ENCODE peak calls at places on chromosomes 6 and 20, in six cellular contexts. O, F, J, G, W and M are unnamed samples.

GRCh38 chr6:39053854-39054576 is 5.4 kb downstream of the GLP1R start:
- DNase-seq in O (no peak), G (no peak), W (no peak), J (no peak), F (no peak), M (no peak)

GRCh38 chr6:117444600-117444999 is 18.9 kb upstream of the ROS1 start:
- DNase-seq in F (no peak), O (peak; percentile 71), G (no peak), W (no peak), J (no peak), M (peak; percentile 80)

GRCh38 chr6:127120109-127120786 is 1.8 kb downstream of the RSPO3 start:
- DNase-seq in O (no peak), G (no peak), F (peak; percentile 2), W (peak; percentile 27), J (no peak), M (no peak)

GRCh38 chr6:169971171-169971861 is 219.9 kb downstream of the ERMARD start:
- DNase-seq in G (no peak), W (no peak), O (no peak), J (no peak), F (no peak), M (no peak)

GRCh38 chr6:92159046-92159445 is 1260.3 kb downstream of the EPHA7 start:
- DNase-seq in G (no peak), O (no peak), W (no peak), J (no peak), F (no peak), M (no peak)

GRCh38 chr20:25462166-25462565 is 54.7 kb downstream of the GINS1 start:
- DNase-seq in O (no peak), W (no peak), F (no peak), G (no peak), J (no peak), M (no peak)

GRCh38 chr6:146819596-146820320 is 221.0 kb downstream of the ADGB start:
- DNase-seq in G (no peak), J (no peak), O (no peak), F (no peak), W (no peak), M (no peak)

GRCh38 chr6:16130932-16131387 is 2.1 kb downstream of the MYLIP start:
- DNase-seq in W (peak; percentile 67), F (no peak), J (no peak), G (peak; percentile 49), O (peak; percentile 34), M (peak; percentile 46)

GRCh38 chr6:150617062-150617461 is 17.4 kb downstream of the PLEKHG1 start:
- DNase-seq in G (no peak), J (no peak), F (no peak), O (no peak), W (no peak), M (no peak)

GRCh38 chr6:167409689-167410088 is 84.8 kb downstream of the TTLL2 start:
- DNase-seq in G (no peak), F (no peak), W (no peak), O (no peak), J (no peak), M (no peak)

GRCh38 chr6:44223471-44224153 is at the start of gene SLC29A1:
- DNase-seq in G (peak; percentile 87), W (peak; percentile 69), F (peak; percentile 88), O (no peak), J (peak; percentile 72), M (peak; percentile 28)

GRCh38 chr6:131258816-131259476 is 123.7 kb downstream of the AKAP7 start:
- DNase-seq in G (peak; percentile 11), W (peak; percentile 24), O (no peak), F (no peak), J (no peak), M (no peak)

GRCh38 chr20:33899106-33899505 is 88.0 kb downstream of the CHMP4B start:
- DNase-seq in G (no peak), F (no peak), W (no peak), O (no peak), J (no peak), M (no peak)

GRCh38 chr6:122612838-122613237 is 2.6 kb downstream of the PKIB start:
- DNase-seq in W (no peak), J (no peak), G (no peak), O (no peak), F (no peak), M (no peak)

GRCh38 chr20:58705525-58705924 is 12.9 kb downstream of the NPEPL1 start:
- DNase-seq in J (no peak), F (no peak), G (no peak), W (no peak), O (no peak), M (no peak)

GRCh38 chr20:22745194-22745500 is 160.8 kb upstream of the FOXA2 start:
- DNase-seq in W (no peak), G (no peak), O (no peak), F (no peak), J (no peak), M (no peak)

GRCh38 chr20:25538838-25539665 is 46.3 kb downstream of the NINL start:
- DNase-seq in W (no peak), G (no peak), O (no peak), J (no peak), F (no peak), M (no peak)

GRCh38 chr6:12903246-12903645 is 186.7 kb downstream of the PHACTR1 start:
- DNase-seq in F (no peak), W (no peak), J (no peak), O (no peak), G (no peak), M (no peak)

GRCh38 chr20:41175201-41175651 is 37.9 kb downstream of the PLCG1 start:
- DNase-seq in F (no peak), O (no peak), W (no peak), G (no peak), J (no peak), M (no peak)

GRCh38 chr20:45983279-45983743 is 11.3 kb upstream of the ZNF335 start:
- DNase-seq in G (no peak), F (no peak), W (no peak), J (no peak), O (no peak), M (no peak)

GRCh38 chr6:138371720-138372119 is 6.0 kb upstream of the SMIM28 start:
- DNase-seq in G (no peak), W (peak; percentile 29), O (no peak), J (no peak), F (no peak), M (no peak)

GRCh38 chr20:53827996-53828672 is 234.5 kb upstream of the ZNF217 start:
- DNase-seq in J (no peak), O (peak; percentile 96), F (no peak), G (peak; percentile 75), W (peak; percentile 84), M (peak; percentile 100)

GRCh38 chr6:16276991-16277981 is 38.9 kb downstream of the GMPR start:
- DNase-seq in W (peak; percentile 80), O (peak; percentile 52), F (no peak), J (no peak), G (peak; percentile 91), M (peak; percentile 49)

GRCh38 chr6:85321926-85322325 is 128.0 kb upstream of the NT5E start:
- DNase-seq in J (no peak), F (no peak), O (no peak), W (no peak), G (no peak), M (no peak)

GRCh38 chr6:127120787-127121636 is 2.5 kb downstream of the RSPO3 start:
- DNase-seq in J (peak; percentile 33), O (peak; percentile 32), W (peak; percentile 91), F (peak; percentile 67), G (peak; percentile 57), M (peak; percentile 24)

GRCh38 chr20:5492941-5493340 is 176.2 kb upstream of the PROKR2 start:
- DNase-seq in W (no peak), O (no peak), F (no peak), J (no peak), G (no peak), M (no peak)

GRCh38 chr6:43297644-43298564 is at the start of gene SLC22A7:
- DNase-seq in O (no peak), W (no peak), J (no peak), G (no peak), F (no peak), M (no peak)

GRCh38 chr6:132728616-132729015 is 14.8 kb upstream of the VNN1 start:
- DNase-seq in F (no peak), O (no peak), W (peak; percentile 11), J (no peak), G (no peak), M (no peak)

GRCh38 chr6:97669191-97669651 is 386.2 kb upstream of the MMS22L start:
- DNase-seq in G (no peak), J (no peak), F (no peak), W (no peak), O (no peak), M (no peak)

GRCh38 chr6:108652375-108652774 is 91.7 kb downstream of the FOXO3 start:
- DNase-seq in W (no peak), G (no peak), F (no peak), J (no peak), O (no peak), M (no peak)

GRCh38 chr20:41191562-41192500 is 54.5 kb downstream of the PLCG1 start:
- DNase-seq in F (no peak), W (no peak), J (no peak), G (no peak), O (no peak), M (no peak)

GRCh38 chr6:158460602-158461092 is 99.2 kb upstream of the TMEM181 start:
- DNase-seq in O (peak; percentile 62), J (no peak), W (no peak), G (peak; percentile 30), F (no peak), M (peak; percentile 36)

GRCh38 chr20:44446111-44446722 is 29.5 kb upstream of the TTPAL start:
- DNase-seq in J (no peak), W (no peak), G (no peak), O (no peak), F (no peak), M (no peak)

GRCh38 chr20:16228722-16229121 is 344.5 kb downstream of the KIF16B start:
- DNase-seq in W (no peak), J (no peak), G (no peak), O (no peak), F (no peak), M (no peak)